ENCODE peak calls at places on chromosomes 16 and 17, in nine cellular contexts. C is central memory CD8-positive, alpha-beta T cell; N is GM19239; D is HS-27A; P is NCI-H1105; W is NCI-H510A; I is AG10803; R is neural progenitor cell; J is mammary epithelial cell. K is an unnamed sample.

GRCh38 chr17:19631905-19632304 is 16.6 kb upstream of the ALDH3A2 start:
- DNase-seq in D (no peak), R (no peak), N (no peak), W (no peak), I (no peak), C (no peak), J (no peak), P (no peak), K (no peak)

GRCh38 chr17:32551186-32551955 is 64.6 kb downstream of the CDK5R1 start:
- DNase-seq in W (no peak), D (no peak), P (no peak), N (peak; percentile 47), R (no peak), I (peak; percentile 46), J (peak; percentile 92), C (no peak), K (peak; percentile 35)

GRCh38 chr16:54028013-54028412 is 258.6 kb downstream of the IRX3 start:
- DNase-seq in R (no peak), D (no peak), I (no peak), W (no peak), P (no peak), N (no peak), J (no peak), C (no peak), K (no peak)

GRCh38 chr16:88975511-88976061 is 1.4 kb downstream of the CBFA2T3 start:
- DNase-seq in W (no peak), D (no peak), P (no peak), N (no peak), I (no peak), J (no peak), C (no peak), R (no peak), K (no peak)

GRCh38 chr17:55451758-55452468 is 30.3 kb upstream of the MMD start:
- DNase-seq in C (no peak), D (no peak), W (no peak), N (no peak), I (peak; percentile 66), J (peak; percentile 21), P (no peak), R (no peak), K (no peak)

GRCh38 chr17:5500247-5500803 is 14.0 kb downstream of the MIS12 start:
- DNase-seq in N (no peak), C (no peak), R (no peak), I (no peak), P (peak; percentile 47), W (no peak), D (no peak), J (no peak), K (no peak)

GRCh38 chr17:15404116-15404730 is 62.8 kb upstream of the TEKT3 start:
- DNase-seq in N (no peak), J (no peak), P (no peak), R (no peak), D (no peak), W (no peak), I (peak; percentile 39), C (no peak), K (no peak)

GRCh38 chr17:49338883-49339282 is 23.2 kb downstream of the ZNF652 start:
- DNase-seq in W (no peak), R (peak; percentile 2), I (no peak), J (no peak), N (no peak), C (no peak), P (no peak), D (no peak), K (no peak)

GRCh38 chr17:40548982-40549680 is 16.1 kb downstream of the CCR7 start:
- DNase-seq in R (no peak), J (peak; percentile 44), P (no peak), N (no peak), W (peak; percentile 81), C (no peak), D (peak; percentile 34), I (peak; percentile 90), K (peak; percentile 51)

GRCh38 chr17:8121531-8122390 is 2.1 kb downstream of the HES7 start:
- DNase-seq in I (peak; percentile 56), D (no peak), N (no peak), P (peak; percentile 37), C (no peak), W (peak; percentile 27), J (peak; percentile 73), R (peak; percentile 96), K (peak; percentile 96)

GRCh38 chr17:17876959-17877547 is 40.3 kb upstream of the SREBF1 start:
- DNase-seq in J (no peak), N (no peak), I (peak; percentile 52), D (no peak), C (no peak), R (no peak), P (no peak), W (no peak), K (no peak)

GRCh38 chr16:89749637-89750036 is 28.3 kb downstream of the ZNF276 start:
- DNase-seq in I (no peak), D (no peak), P (no peak), R (no peak), W (no peak), N (no peak), C (no peak), J (peak; percentile 8), K (no peak)

GRCh38 chr17:51029568-51030463 is 90.9 kb downstream of the SPAG9 start:
- DNase-seq in P (no peak), W (no peak), N (no peak), J (no peak), R (no peak), I (peak; percentile 44), C (no peak), D (no peak), K (no peak)

GRCh38 chr17:55432358-55433028 is 10.9 kb upstream of the MMD start:
- DNase-seq in P (no peak), R (no peak), J (peak; percentile 65), C (no peak), W (no peak), I (peak; percentile 58), D (no peak), N (no peak), K (no peak)

GRCh38 chr17:40106760-40107265 is 6.4 kb upstream of the NR1D1 start:
- DNase-seq in N (no peak), D (no peak), P (no peak), I (no peak), W (no peak), J (no peak), R (peak; percentile 44), C (no peak), K (peak; percentile 66)

GRCh38 chr16:9144106-9144505 is 52.7 kb downstream of the HAPSTR1 start:
- DNase-seq in J (no peak), C (no peak), P (no peak), I (no peak), N (no peak), D (no peak), R (no peak), W (no peak), K (no peak)

GRCh38 chr17:39622380-39623006 is 4.3 kb upstream of the PPP1R1B start:
- DNase-seq in N (no peak), W (no peak), J (no peak), I (no peak), R (no peak), D (no peak), C (peak; percentile 26), P (no peak), K (no peak)

GRCh38 chr16:1030381-1030901 is 42.1 kb upstream of the SSTR5 start:
- DNase-seq in J (no peak), C (no peak), N (no peak), W (no peak), P (no peak), I (no peak), D (no peak), R (no peak), K (no peak)

GRCh38 chr17:82399030-82399429 is 19.1 kb upstream of the HEXD start:
- DNase-seq in J (no peak), I (peak; percentile 99), N (no peak), C (no peak), W (no peak), P (no peak), D (no peak), R (no peak), K (no peak)

GRCh38 chr16:70391881-70392481 is 45.3 kb downstream of the DDX19A start:
- DNase-seq in J (peak; percentile 43), C (no peak), N (no peak), W (no peak), P (no peak), R (no peak), D (peak; percentile 45), I (peak; percentile 85), K (no peak)